ENCODE peak calls at places on chromosomes 2 and 18, in five cellular contexts. Y, B, A, E and R are unnamed samples.

GRCh38 chr2:227511239-227511930 is 39.4 kb downstream of the AGFG1 start:
- DNase-seq in Y (no peak), E (no peak), A (no peak), B (no peak), R (no peak)

GRCh38 chr2:205934443-205934842 is 151.5 kb downstream of the INO80D start:
- DNase-seq in E (no peak), A (no peak), Y (no peak), B (no peak), R (peak)

GRCh38 chr2:113324684-113325160 is 46.0 kb upstream of the PAX8 start:
- DNase-seq in B (peak), A (peak), Y (no peak), E (peak), R (peak)

GRCh38 chr18:621181-621580 is 24.4 kb downstream of the CLUL1 start:
- DNase-seq in E (no peak), Y (no peak), A (no peak), B (peak), R (peak)

GRCh38 chr2:233480490-233481202 is 85.9 kb downstream of the USP40 start:
- DNase-seq in Y (peak), E (no peak), A (no peak), B (no peak), R (no peak)

GRCh38 chr18:9191658-9192256 is 55.2 kb downstream of the ANKRD12 start:
- DNase-seq in Y (no peak), A (no peak), E (no peak), B (no peak), R (no peak)

GRCh38 chr2:173571021-173571821 is 216.5 kb downstream of the CDCA7 start:
- DNase-seq in B (peak), A (no peak), Y (no peak), E (no peak), R (peak)

GRCh38 chr2:105329561-105330495 is at the start of gene TGFBRAP1:
- DNase-seq in B (peak), Y (peak), A (no peak), E (peak), R (peak)

GRCh38 chr2:227653419-227653818 is 13.2 kb upstream of the SCYGR5 start:
- DNase-seq in A (no peak), E (no peak), B (peak), Y (no peak), R (peak)

GRCh38 chr2:68799138-68799537 is 64.5 kb downstream of the ARHGAP25 start:
- DNase-seq in B (no peak), A (no peak), E (no peak), Y (no peak), R (no peak)

GRCh38 chr2:221282386-221282785 is 289.7 kb downstream of the EPHA4 start:
- DNase-seq in A (no peak), Y (no peak), E (no peak), B (no peak), R (no peak)

GRCh38 chr2:105556366-105556765 is 157.5 kb upstream of the FHL2 start:
- DNase-seq in E (no peak), Y (no peak), B (no peak), A (no peak), R (no peak)

GRCh38 chr18:7608798-7609197 is 41.7 kb downstream of the PTPRM start:
- DNase-seq in A (no peak), B (peak), E (no peak), Y (no peak), R (peak)